ENCODE peak calls at places on chromosomes 13 and 19, in eight cellular contexts. C is M059J; P is A549; U is activated CD4-positive, alpha-beta T cell treated with anti-CD3 and anti-CD28 coated beads for 24 hours; M is aorta; Q is HTR-8/SVneo; I is activated T-cell treated with anti-CD3 and anti-CD28 coated beads for 24 hours; W is tibial artery. Z is an unnamed sample.

GRCh38 chr19:4375164-4375619 is 25.2 kb downstream of the SH3GL1 start:
- DNase-seq in C (peak; percentile 88), P (no peak), U (no peak), M (peak; percentile 56), Q (no peak), I (no peak), W (no peak), Z (peak; percentile 38)

GRCh38 chr19:8083141-8083540 is 30.6 kb downstream of the CCL25 start:
- DNase-seq in C (no peak), P (no peak), U (no peak), M (peak; percentile 21), Q (no peak), I (no peak), W (no peak), Z (no peak)

GRCh38 chr13:77952737-77953136 is 34.1 kb upstream of the EDNRB start:
- DNase-seq in C (no peak), P (no peak), U (no peak), M (no peak), Q (no peak), I (no peak), W (no peak), Z (no peak)

GRCh38 chr13:85261757-85262346 is 537.4 kb downstream of the SLITRK6 start:
- DNase-seq in C (no peak), P (no peak), U (no peak), M (no peak), Q (no peak), I (no peak), W (no peak), Z (no peak)

GRCh38 chr19:33535176-33535575 is 13.6 kb upstream of the PEPD start:
- DNase-seq in C (peak; percentile 51), P (no peak), U (no peak), M (no peak), Q (no peak), I (no peak), W (no peak), Z (no peak)

GRCh38 chr19:31223805-31224534 is 125.3 kb downstream of the TSHZ3 start:
- DNase-seq in C (peak; percentile 57), P (no peak), U (no peak), M (no peak), Q (no peak), I (no peak), W (no peak), Z (no peak)

GRCh38 chr13:105202384-105202783 is 1333.1 kb downstream of the EFNB2 start:
- DNase-seq in C (peak; percentile 34), P (no peak), U (no peak), M (no peak), Q (peak; percentile 6), I (no peak), W (no peak), Z (no peak)

GRCh38 chr19:19544257-19545127 is 6.4 kb downstream of the CILP2 start:
- DNase-seq in C (no peak), P (no peak), U (no peak), M (no peak), Q (no peak), I (no peak), W (no peak), Z (no peak)

GRCh38 chr13:109680930-109681329 is 105.5 kb downstream of the IRS2 start:
- DNase-seq in C (no peak), P (no peak), U (no peak), M (no peak), Q (no peak), I (no peak), W (no peak), Z (no peak)

GRCh38 chr19:50823389-50824042 is at the start of gene KLK1:
- DNase-seq in C (no peak), P (no peak), U (no peak), M (no peak), Q (no peak), I (no peak), W (no peak), Z (no peak)

GRCh38 chr13:113997845-113998751 is 24.2 kb upstream of the C13orf46 start:
- DNase-seq in C (no peak), P (no peak), U (no peak), M (peak; percentile 74), Q (no peak), I (no peak), W (peak; percentile 78), Z (peak; percentile 77)

GRCh38 chr13:84607614-84608013 is 725.3 kb upstream of the SLITRK1 start:
- DNase-seq in C (peak; percentile 67), P (no peak), U (no peak), M (peak; percentile 58), Q (no peak), I (no peak), W (peak; percentile 21), Z (no peak)

GRCh38 chr13:21012841-21013681 is 48.3 kb downstream of the LATS2 start:
- DNase-seq in C (no peak), P (no peak), U (no peak), M (no peak), Q (no peak), I (no peak), W (peak; percentile 18), Z (no peak)

GRCh38 chr13:95533545-95534135 is 18.9 kb upstream of the CLDN10 start:
- DNase-seq in C (no peak), P (no peak), U (no peak), M (no peak), Q (no peak), I (no peak), W (no peak), Z (no peak)

GRCh38 chr19:16714702-16715294 is 4.8 kb upstream of the NWD1 start:
- DNase-seq in C (peak; percentile 41), P (no peak), U (peak; percentile 2), M (peak; percentile 56), Q (peak; percentile 80), I (peak; percentile 23), W (peak; percentile 29), Z (peak; percentile 34)

GRCh38 chr19:49155005-49155826 is at the start of gene HRC:
- DNase-seq in C (no peak), P (no peak), U (no peak), M (no peak), Q (no peak), I (no peak), W (peak; percentile 41), Z (peak; percentile 91)

GRCh38 chr19:6038634-6039405 is 60.9 kb upstream of the RANBP3 start:
- DNase-seq in C (no peak), P (no peak), U (no peak), M (no peak), Q (no peak), I (no peak), W (no peak), Z (no peak)

GRCh38 chr13:100818706-100819105 is 144.1 kb upstream of the TMTC4 start:
- DNase-seq in C (peak; percentile 3), P (no peak), U (no peak), M (no peak), Q (no peak), I (no peak), W (no peak), Z (no peak)

GRCh38 chr19:31334101-31334848 is 15.0 kb downstream of the TSHZ3 start:
- DNase-seq in C (no peak), P (no peak), U (no peak), M (no peak), Q (no peak), I (no peak), W (no peak), Z (no peak)

GRCh38 chr19:13093407-13094284 is 9.0 kb downstream of the LYL1 start:
- DNase-seq in C (peak; percentile 76), P (peak; percentile 76), U (peak; percentile 77), M (peak; percentile 90), Q (peak; percentile 96), I (peak; percentile 68), W (peak; percentile 78), Z (peak; percentile 87)

GRCh38 chr19:47618771-47619170 is 9.8 kb downstream of the BICRA start:
- DNase-seq in C (peak; percentile 50), P (no peak), U (no peak), M (no peak), Q (no peak), I (no peak), W (no peak), Z (peak; percentile 84)